ENCODE peak calls at places on chromosomes 13 and 19, in four cellular contexts. One of them, this sample, is unnamed.

GRCh38 chr19:58357798-58358145 is 4.5 kb upstream of the A1BG start:
- DNase-seq in testis: no peak
- DNase-seq in AG09309: no peak
- DNase-seq in adrenal gland: no peak
- DNase-seq in this sample: no peak

GRCh38 chr13:50448535-50448981 is 394.9 kb downstream of the DLEU7 start:
- DNase-seq in testis: no peak
- DNase-seq in AG09309: no peak
- DNase-seq in adrenal gland: no peak
- DNase-seq in this sample: no peak

GRCh38 chr13:24500977-24501376 is 11.6 kb downstream of the PARP4 start:
- DNase-seq in testis: no peak
- DNase-seq in AG09309: no peak
- DNase-seq in adrenal gland: no peak
- DNase-seq in this sample: no peak

GRCh38 chr13:106210327-106210726 is 325.1 kb downstream of the EFNB2 start:
- DNase-seq in testis: no peak
- DNase-seq in AG09309: no peak
- DNase-seq in adrenal gland: no peak
- DNase-seq in this sample: no peak

GRCh38 chr13:107254392-107254791 is 686.5 kb upstream of the ARGLU1 start:
- DNase-seq in testis: no peak
- DNase-seq in AG09309: no peak
- DNase-seq in adrenal gland: no peak
- DNase-seq in this sample: no peak

GRCh38 chr13:46404732-46405097 is 17.7 kb upstream of the RUBCNL start:
- DNase-seq in testis: no peak
- DNase-seq in AG09309: no peak
- DNase-seq in adrenal gland: no peak
- DNase-seq in this sample: no peak

GRCh38 chr13:101712026-101712348 is 259.5 kb downstream of the ITGBL1 start:
- DNase-seq in testis: no peak
- DNase-seq in AG09309: no peak
- DNase-seq in adrenal gland: no peak
- DNase-seq in this sample: no peak

GRCh38 chr13:55439450-55439849 is 1701.3 kb upstream of the PRR20A start:
- DNase-seq in testis: no peak
- DNase-seq in AG09309: no peak
- DNase-seq in adrenal gland: no peak
- DNase-seq in this sample: no peak

GRCh38 chr13:46473806-46474205 is 79.2 kb upstream of the LRCH1 start:
- DNase-seq in testis: no peak
- DNase-seq in AG09309: no peak
- DNase-seq in adrenal gland: no peak
- DNase-seq in this sample: no peak

GRCh38 chr19:15652559-15653278 is 12.0 kb downstream of the CYP4F3 start:
- DNase-seq in testis: no peak
- DNase-seq in AG09309: no peak
- DNase-seq in adrenal gland: no peak
- DNase-seq in this sample: no peak

GRCh38 chr13:46045424-46045823 is 7.1 kb downstream of the ZC3H13 start:
- DNase-seq in testis: no peak
- DNase-seq in AG09309: no peak
- DNase-seq in adrenal gland: no peak
- DNase-seq in this sample: no peak

GRCh38 chr13:98192008-98192407 is 14.9 kb upstream of the RNF113B start:
- DNase-seq in testis: no peak
- DNase-seq in AG09309: no peak
- DNase-seq in adrenal gland: no peak
- DNase-seq in this sample: no peak

GRCh38 chr19:49552749-49553148 is 24.9 kb downstream of the RCN3 start:
- DNase-seq in testis: no peak
- DNase-seq in AG09309: no peak
- DNase-seq in adrenal gland: no peak
- DNase-seq in this sample: no peak

GRCh38 chr19:1287622-1288527 is 2.2 kb downstream of the EFNA2 start:
- DNase-seq in testis: no peak
- DNase-seq in AG09309: no peak
- DNase-seq in adrenal gland: no peak
- DNase-seq in this sample: no peak

GRCh38 chr19:16637535-16637934 is 9.5 kb upstream of the MED26 start:
- DNase-seq in testis: no peak
- DNase-seq in AG09309: no peak
- DNase-seq in adrenal gland: no peak
- DNase-seq in this sample: no peak

GRCh38 chr13:92682832-92683517 is 543.6 kb upstream of the GPC6 start:
- DNase-seq in testis: peak; percentile 22
- DNase-seq in AG09309: no peak
- DNase-seq in adrenal gland: no peak
- DNase-seq in this sample: no peak

GRCh38 chr13:60178327-60178726 is 14.6 kb upstream of the DIAPH3 start:
- DNase-seq in testis: no peak
- DNase-seq in AG09309: no peak
- DNase-seq in adrenal gland: no peak
- DNase-seq in this sample: no peak

DNA sequence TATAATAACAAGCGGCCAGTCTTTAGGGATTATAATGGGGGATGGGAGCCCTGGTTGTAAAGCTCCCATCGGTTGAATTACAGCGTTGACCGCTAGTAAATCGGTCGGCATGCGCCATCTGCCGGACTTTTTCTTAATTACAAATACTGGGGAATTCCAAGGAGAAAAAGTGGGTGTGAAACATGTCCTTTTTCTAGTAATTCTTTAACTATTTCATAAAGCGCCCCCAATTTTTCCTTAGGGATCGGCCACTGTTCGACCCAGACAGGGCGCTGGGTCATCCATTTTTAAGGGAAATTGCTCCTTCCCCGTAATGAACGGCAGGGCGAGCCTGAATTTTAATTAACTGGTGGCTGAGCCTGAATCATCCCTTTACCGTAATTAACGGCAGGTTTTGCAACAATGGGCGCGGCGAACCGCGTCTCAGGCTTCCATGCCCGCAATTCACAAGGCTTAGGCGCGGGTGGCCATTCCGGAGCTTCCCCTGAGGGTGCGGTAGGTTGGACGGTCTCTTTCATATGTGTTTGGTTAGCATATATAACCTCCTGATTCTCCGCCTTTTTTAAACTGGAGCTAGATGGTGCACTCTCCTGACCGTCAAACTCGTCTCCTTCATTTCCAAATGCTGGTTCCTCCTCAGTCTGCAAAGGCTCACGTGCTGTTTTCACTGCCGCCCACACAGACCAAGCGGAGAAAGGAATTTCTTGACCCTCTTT is 30.2 kb upstream of the EVI5L start:
- DNase-seq in testis: peak; percentile 83
- DNase-seq in AG09309: peak; percentile 29
- DNase-seq in adrenal gland: peak; percentile 84
- DNase-seq in this sample: peak; percentile 20
- H3K4me3 ChIP-seq in testis: peak overlapping the region; percentile 13
- H3K4me3 ChIP-seq in AG09309: peak overlapping the region; percentile 27
- H3K4me3 ChIP-seq in adrenal gland: peak overlapping the region; percentile 42
- H3K4me3 ChIP-seq in this sample: no peak overlapping the region

GRCh38 chr13:113969311-113969972 is 4.4 kb downstream of the C13orf46 start:
- DNase-seq in testis: no peak
- DNase-seq in AG09309: no peak
- DNase-seq in adrenal gland: no peak
- DNase-seq in this sample: no peak
- H3K4me3 ChIP-seq in testis: no peak overlapping the region
- H3K4me3 ChIP-seq in AG09309: no peak overlapping the region
- H3K4me3 ChIP-seq in adrenal gland: no peak overlapping the region
- H3K4me3 ChIP-seq in this sample: no peak overlapping the region

GRCh38 chr13:33128134-33128533 is 111.9 kb downstream of the KL start:
- DNase-seq in testis: no peak
- DNase-seq in AG09309: no peak
- DNase-seq in adrenal gland: no peak
- DNase-seq in this sample: no peak

GRCh38 chr13:33123066-33123940 is 107.1 kb downstream of the KL start:
- DNase-seq in testis: peak; percentile 49
- DNase-seq in AG09309: no peak
- DNase-seq in adrenal gland: no peak
- DNase-seq in this sample: peak; percentile 38

GRCh38 chr13:33129094-33129832 is 113.0 kb downstream of the KL start:
- DNase-seq in testis: no peak
- DNase-seq in AG09309: no peak
- DNase-seq in adrenal gland: no peak
- DNase-seq in this sample: no peak

GRCh38 chr13:33126909-33127607 is 110.8 kb downstream of the KL start:
- DNase-seq in testis: no peak
- DNase-seq in AG09309: no peak
- DNase-seq in adrenal gland: peak; percentile 64
- DNase-seq in this sample: peak; percentile 38

GRCh38 chr13:33125821-33126570 is 109.8 kb downstream of the KL start:
- DNase-seq in testis: peak; percentile 82
- DNase-seq in AG09309: peak; percentile 86
- DNase-seq in adrenal gland: peak; percentile 95
- DNase-seq in this sample: peak; percentile 84
- H3K4me3 ChIP-seq in testis: no peak overlapping the region
- H3K4me3 ChIP-seq in AG09309: no peak overlapping the region
- H3K4me3 ChIP-seq in adrenal gland: no peak overlapping the region
- H3K4me3 ChIP-seq in this sample: peak overlapping the region; percentile 28

GRCh38 chr19:8240274-8241229 is 31.4 kb downstream of the CERS4 start:
- DNase-seq in testis: peak; percentile 95
- DNase-seq in AG09309: peak; percentile 64
- DNase-seq in adrenal gland: peak; percentile 94
- DNase-seq in this sample: peak; percentile 72
- H3K4me3 ChIP-seq in testis: no peak overlapping the region
- H3K4me3 ChIP-seq in AG09309: no peak overlapping the region
- H3K4me3 ChIP-seq in adrenal gland: peak overlapping the region; percentile 42
- H3K4me3 ChIP-seq in this sample: no peak overlapping the region

GRCh38 chr19:47239610-47240296 is 8.8 kb upstream of the BBC3 start:
- DNase-seq in testis: peak; percentile 66
- DNase-seq in AG09309: no peak
- DNase-seq in adrenal gland: peak; percentile 91
- DNase-seq in this sample: no peak

GRCh38 chr19:47239152-47239551 is 8.2 kb upstream of the BBC3 start:
- DNase-seq in testis: no peak
- DNase-seq in AG09309: no peak
- DNase-seq in adrenal gland: no peak
- DNase-seq in this sample: no peak

GRCh38 chr19:47241919-47242644 is 11.1 kb upstream of the BBC3 start:
- DNase-seq in testis: no peak
- DNase-seq in AG09309: no peak
- DNase-seq in adrenal gland: no peak
- DNase-seq in this sample: no peak

GRCh38 chr19:47240996-47241918 is 10.3 kb upstream of the BBC3 start:
- DNase-seq in testis: peak; percentile 50
- DNase-seq in AG09309: no peak
- DNase-seq in adrenal gland: peak; percentile 89
- DNase-seq in this sample: peak; percentile 45

DNA sequence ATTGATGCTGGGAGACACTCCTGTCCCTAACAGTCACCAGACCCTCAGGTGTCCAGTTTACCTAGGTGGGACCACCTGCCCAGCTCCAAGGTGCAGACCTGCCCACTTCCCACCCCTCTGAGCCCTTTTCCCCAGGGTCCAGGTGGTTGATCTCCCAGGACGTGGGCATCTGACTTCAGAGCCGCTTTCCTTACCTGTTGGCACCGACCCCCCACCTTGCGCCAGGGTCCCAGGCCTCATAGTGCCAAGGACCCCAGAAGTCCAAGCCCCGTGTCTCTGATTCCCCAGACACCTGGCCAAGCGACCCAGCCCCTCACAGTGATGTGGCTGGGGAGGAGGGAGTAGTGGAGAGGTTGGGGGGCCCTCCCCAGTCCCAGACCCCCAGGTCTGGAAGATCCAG is 9.6 kb upstream of the BBC3 start:
- DNase-seq in testis: no peak
- DNase-seq in AG09309: no peak
- DNase-seq in adrenal gland: no peak
- DNase-seq in this sample: no peak
- H3K4me3 ChIP-seq in testis: no peak overlapping the region
- H3K4me3 ChIP-seq in AG09309: no peak overlapping the region
- H3K4me3 ChIP-seq in adrenal gland: no peak overlapping the region
- H3K4me3 ChIP-seq in this sample: no peak overlapping the region

GRCh38 chr19:47107953-47108746 is 5.4 kb downstream of the ZC3H4 start:
- DNase-seq in testis: no peak
- DNase-seq in AG09309: no peak
- DNase-seq in adrenal gland: no peak
- DNase-seq in this sample: no peak
- H3K4me3 ChIP-seq in testis: no peak overlapping the region
- H3K4me3 ChIP-seq in AG09309: no peak overlapping the region
- H3K4me3 ChIP-seq in adrenal gland: no peak overlapping the region
- H3K4me3 ChIP-seq in this sample: no peak overlapping the region

DNA sequence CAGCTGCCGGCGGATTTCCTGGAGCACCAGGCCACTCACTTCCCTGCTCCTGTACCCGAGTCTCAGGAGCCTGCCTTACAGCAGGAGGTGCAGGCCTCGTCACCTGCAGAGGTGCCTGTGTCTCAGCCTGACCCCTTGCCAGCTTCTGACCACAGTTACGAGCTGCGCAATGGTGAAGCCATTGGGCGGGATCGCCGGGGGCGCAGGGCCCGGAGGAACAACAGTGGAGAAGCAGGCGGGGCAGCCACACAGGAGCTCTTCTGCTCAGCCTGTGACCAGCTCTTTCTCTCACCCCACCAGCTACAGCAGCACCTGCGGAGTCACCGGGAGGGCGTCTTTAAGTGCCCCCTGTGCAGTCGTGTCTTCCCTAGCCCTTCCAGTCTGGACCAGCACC is 3.3 kb downstream of the ZNF574 start:
- DNase-seq in testis: no peak
- DNase-seq in AG09309: no peak
- DNase-seq in adrenal gland: no peak
- DNase-seq in this sample: no peak
- H3K4me3 ChIP-seq in testis: no peak overlapping the region
- H3K4me3 ChIP-seq in AG09309: no peak overlapping the region
- H3K4me3 ChIP-seq in adrenal gland: no peak overlapping the region
- H3K4me3 ChIP-seq in this sample: no peak overlapping the region

GRCh38 chr13:31043891-31044657 is 111.6 kb downstream of the TEX26 start:
- DNase-seq in testis: peak; percentile 89
- DNase-seq in AG09309: peak; percentile 37
- DNase-seq in adrenal gland: peak; percentile 92
- DNase-seq in this sample: peak; percentile 52
- H3K4me3 ChIP-seq in testis: no peak overlapping the region
- H3K4me3 ChIP-seq in AG09309: no peak overlapping the region
- H3K4me3 ChIP-seq in adrenal gland: no peak overlapping the region
- H3K4me3 ChIP-seq in this sample: no peak overlapping the region

This sample was measured in gastrocnemius medialis.